ENCODE peak calls at places on chromosome 1, in eight cellular contexts. W is adrenal gland, B is right lobe of liver, S is heart left ventricle, E is K562, Q is HCT116, N is mesendoderm, R is sigmoid colon. A is an unnamed sample.

GRCh38 chr1:216902669-216903388 is 179.6 kb upstream of the ESRRG start:
- DNase-seq in Q (no peak), E (no peak), R (no peak), N (no peak), B (no peak), S (no peak), W (no peak), A (no peak)

GRCh38 chr1:180912801-180913616 is at the start of gene KIAA1614:
- DNase-seq in E (no peak), R (peak; percentile 75), W (peak; percentile 6), S (peak; percentile 67), Q (no peak), B (no peak), N (peak; percentile 67), A (no peak)

GRCh38 chr1:6871300-6871972 is 86.2 kb downstream of the CAMTA1 start:
- DNase-seq in Q (no peak), B (no peak), R (no peak), W (no peak), E (no peak), N (no peak), S (no peak), A (no peak)

GRCh38 chr1:183780757-183781156 is 24.2 kb upstream of the RGL1 start:
- DNase-seq in W (no peak), S (no peak), Q (no peak), B (no peak), R (no peak), N (no peak), E (no peak), A (no peak)

GRCh38 chr1:19356266-19356665 is 44.1 kb downstream of the SLC66A1 start:
- DNase-seq in N (no peak), Q (no peak), E (no peak), B (no peak), W (no peak), R (no peak), S (no peak), A (no peak)

GRCh38 chr1:150061632-150062101 is 5.9 kb upstream of the VPS45 start:
- DNase-seq in N (no peak), S (no peak), R (peak; percentile 68), W (peak; percentile 56), B (no peak), Q (peak; percentile 28), E (no peak), A (no peak)

GRCh38 chr1:202343652-202344349 is 2.1 kb upstream of the UBE2T start:
- DNase-seq in W (no peak), S (no peak), R (no peak), N (peak; percentile 45), Q (peak; percentile 39), B (no peak), E (peak; percentile 45), A (peak; percentile 65)

GRCh38 chr1:101264699-101265098 is 27.9 kb downstream of the S1PR1 start:
- DNase-seq in W (no peak), S (peak; percentile 32), R (no peak), N (no peak), B (no peak), Q (no peak), E (no peak), A (peak; percentile 42)

GRCh38 chr1:229192851-229193250 is 78.1 kb upstream of the RAB4A start:
- DNase-seq in N (no peak), B (no peak), W (no peak), E (no peak), R (no peak), S (no peak), Q (no peak), A (no peak)

GRCh38 chr1:162720996-162721395 is 69.5 kb upstream of the HSD17B7 start:
- DNase-seq in E (no peak), S (no peak), Q (no peak), B (no peak), N (no peak), R (no peak), W (no peak), A (no peak)

GRCh38 chr1:31122779-31123178 is 57.3 kb upstream of the PUM1 start:
- DNase-seq in Q (no peak), W (no peak), R (no peak), B (no peak), S (no peak), N (no peak), E (no peak), A (no peak)

GRCh38 chr1:78176448-78176847 is 130.7 kb downstream of the GIPC2 start:
- DNase-seq in R (peak; percentile 65), W (no peak), B (no peak), E (no peak), S (peak; percentile 38), N (no peak), Q (no peak), A (no peak)

GRCh38 chr1:212640223-212640885 is 31.8 kb downstream of the ATF3 start:
- DNase-seq in Q (no peak), R (no peak), N (no peak), E (no peak), W (no peak), B (no peak), S (no peak), A (no peak)

GRCh38 chr1:37890378-37891014 is 31.1 kb upstream of the MTF1 start:
- DNase-seq in N (peak; percentile 44), W (no peak), S (no peak), E (peak; percentile 50), Q (peak; percentile 23), B (no peak), R (no peak), A (peak; percentile 39)

GRCh38 chr1:5578690-5579089 is 413.5 kb downstream of the NPHP4 start:
- DNase-seq in E (no peak), B (no peak), N (no peak), Q (no peak), R (no peak), S (no peak), W (no peak), A (no peak)

GRCh38 chr1:23638786-23639241 is 52.8 kb upstream of the RPL11 start:
- DNase-seq in W (no peak), S (no peak), Q (no peak), E (no peak), B (no peak), N (no peak), R (no peak), A (no peak)

GRCh38 chr1:86447198-86447790 is 21.4 kb upstream of the CLCA1 start:
- DNase-seq in Q (no peak), R (no peak), N (no peak), E (no peak), B (no peak), W (no peak), S (no peak), A (no peak)

GRCh38 chr1:107802654-107803053 is 162.3 kb downstream of the VAV3 start:
- DNase-seq in R (no peak), W (no peak), N (no peak), Q (no peak), E (no peak), S (no peak), B (no peak), A (no peak)

GRCh38 chr1:176033879-176034278 is 173.2 kb downstream of the COP1 start:
- DNase-seq in S (no peak), W (no peak), E (no peak), N (no peak), B (no peak), R (no peak), Q (no peak), A (no peak)

GRCh38 chr1:110053557-110054428 is 16.7 kb downstream of the ALX3 start:
- DNase-seq in R (peak; percentile 80), B (peak; percentile 66), Q (no peak), E (peak; percentile 87), N (peak; percentile 72), W (peak; percentile 60), S (peak; percentile 65), A (peak; percentile 52)

GRCh38 chr1:235244969-235245592 is 82.9 kb downstream of the ARID4B start:
- DNase-seq in W (no peak), B (no peak), R (no peak), S (no peak), Q (no peak), E (no peak), N (no peak), A (no peak)

GRCh38 chr1:174956086-174956485 is 43.7 kb upstream of the CACYBP start:
- DNase-seq in B (no peak), N (no peak), Q (no peak), E (no peak), W (no peak), S (no peak), R (no peak), A (no peak)

GRCh38 chr1:174960362-174960761 is 39.4 kb upstream of the CACYBP start:
- DNase-seq in B (no peak), W (no peak), N (no peak), Q (no peak), R (no peak), S (no peak), E (no peak), A (no peak)

GRCh38 chr1:174958396-174958795 is 41.4 kb upstream of the CACYBP start:
- DNase-seq in Q (no peak), B (no peak), W (no peak), E (no peak), S (no peak), N (no peak), R (no peak), A (no peak)

GRCh38 chr1:174956976-174957375 is 42.8 kb upstream of the CACYBP start:
- DNase-seq in R (no peak), B (no peak), E (no peak), W (no peak), Q (no peak), N (no peak), S (no peak), A (no peak)

DNA sequence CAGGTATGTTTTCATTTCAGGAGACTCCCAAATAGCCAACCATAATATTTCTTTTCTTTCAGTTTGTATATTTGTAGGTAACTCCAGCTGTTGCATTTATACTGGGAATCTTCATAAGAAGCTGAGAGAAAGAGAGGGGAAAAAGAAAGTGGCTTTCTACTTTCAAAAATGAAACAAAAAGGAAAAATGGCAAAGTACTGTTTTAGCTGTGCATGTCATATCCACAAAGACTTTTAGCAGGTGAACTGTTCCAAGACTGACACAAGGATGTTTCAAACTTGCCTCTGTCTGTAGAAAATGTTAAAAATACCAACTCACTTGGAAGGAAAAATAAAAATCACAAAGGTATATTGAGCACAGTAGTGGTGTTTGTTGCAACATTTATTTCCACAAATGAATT is 41.9 kb upstream of the CACYBP start:
- DNase-seq in Q (no peak), W (no peak), B (no peak), S (no peak), E (no peak), N (no peak), R (no peak), A (no peak)
- H3K27ac ChIP-seq in Q (no peak overlapping the region), W (no peak overlapping the region), B (no peak overlapping the region), S (peak overlapping the region; percentile 34), E (no peak overlapping the region), N (no peak overlapping the region), R (no peak overlapping the region), A (no peak overlapping the region)

GRCh38 chr1:24657781-24658180 is 14.7 kb downstream of the SRRM1 start:
- DNase-seq in E (no peak), B (no peak), W (no peak), R (no peak), N (no peak), Q (no peak), S (no peak), A (no peak)
- H3K27ac ChIP-seq in E (no peak overlapping the region), B (no peak overlapping the region), W (no peak overlapping the region), R (no peak overlapping the region), N (no peak overlapping the region), Q (no peak overlapping the region), S (no peak overlapping the region), A (no peak overlapping the region)

GRCh38 chr1:203660931-203661484 is 34.4 kb downstream of the ATP2B4 start:
- DNase-seq in W (no peak), Q (no peak), R (no peak), N (no peak), B (no peak), E (no peak), S (no peak), A (no peak)
- H3K27ac ChIP-seq in W (no peak overlapping the region), Q (no peak overlapping the region), R (peak overlapping the region; percentile 88), N (no peak overlapping the region), B (no peak overlapping the region), E (no peak overlapping the region), S (no peak overlapping the region), A (no peak overlapping the region)

GRCh38 chr1:59072017-59072947 is 224.6 kb upstream of the FGGY start:
- DNase-seq in Q (no peak), R (no peak), W (no peak), B (no peak), E (no peak), S (no peak), N (peak; percentile 45), A (no peak)
- H3K27ac ChIP-seq in Q (no peak overlapping the region), R (no peak overlapping the region), W (no peak overlapping the region), B (no peak overlapping the region), E (no peak overlapping the region), S (peak overlapping the region; percentile 60), N (no peak overlapping the region), A (no peak overlapping the region)